ENCODE peak calls at places on chromosome 22, in ten cellular contexts. R is WERI-Rb-1, J is ascending aorta, T is GM10248, L is HCT116, N is PC-9, K is fibroblast of the aortic adventitia, P is left ventricle myocardium inferior, W is dorsolateral prefrontal cortex, Y is PC-3. E is an unnamed sample.

GRCh38 chr22:22843848-22844247 is 43.8 kb upstream of the IGLL5 start:
- DNase-seq in R (no peak), J (no peak), T (no peak), L (no peak), N (no peak), K (no peak), P (no peak), W (no peak), Y (no peak), E (no peak)

GRCh38 chr22:25650834-25651233 is 86.4 kb downstream of the GRK3 start:
- DNase-seq in R (no peak), J (no peak), T (peak), L (no peak), N (no peak), K (no peak), P (no peak), W (no peak), Y (no peak), E (no peak)

GRCh38 chr22:27409299-27409698 is 392.3 kb downstream of the MN1 start:
- DNase-seq in R (no peak), J (no peak), T (no peak), L (no peak), N (no peak), K (peak), P (no peak), W (no peak), Y (no peak), E (no peak)

GRCh38 chr22:39176067-39176621 is 23.7 kb upstream of the CBX7 start:
- DNase-seq in R (no peak), J (no peak), T (no peak), L (no peak), N (peak), K (peak), P (peak), W (no peak), Y (peak), E (peak)

GRCh38 chr22:22111267-22111751 is 128.7 kb upstream of the TOP3B start:
- DNase-seq in R (no peak), J (no peak), T (peak), L (no peak), N (no peak), K (peak), P (no peak), W (no peak), Y (peak), E (peak)

GRCh38 chr22:44888491-44888941 is 121.3 kb downstream of the PHF21B start:
- DNase-seq in R (no peak), J (no peak), T (no peak), L (no peak), N (no peak), K (no peak), P (no peak), W (no peak), Y (no peak), E (no peak)

GRCh38 chr22:19108807-19109197 is 13.4 kb downstream of the DGCR2 start:
- DNase-seq in R (no peak), J (no peak), T (no peak), L (no peak), N (peak), K (no peak), P (no peak), W (no peak), Y (no peak), E (no peak)

GRCh38 chr22:49010086-49010863 is 817.4 kb downstream of the BRD1 start:
- DNase-seq in R (peak), J (no peak), T (no peak), L (no peak), N (no peak), K (no peak), P (no peak), W (no peak), Y (no peak), E (no peak)

GRCh38 chr22:49845666-49846459 is 7.8 kb upstream of the ZBED4 start:
- DNase-seq in R (no peak), J (no peak), T (no peak), L (no peak), N (no peak), K (no peak), P (no peak), W (no peak), Y (no peak), E (no peak)

GRCh38 chr22:29346659-29347058 is 31.2 kb upstream of the RASL10A start:
- DNase-seq in R (peak), J (no peak), T (no peak), L (no peak), N (no peak), K (no peak), P (no peak), W (peak), Y (no peak), E (no peak)

GRCh38 chr22:49933236-49933921 is 14.9 kb downstream of the CRELD2 start:
- DNase-seq in R (peak), J (no peak), T (no peak), L (no peak), N (no peak), K (no peak), P (peak), W (peak), Y (no peak), E (no peak)

GRCh38 chr22:19206287-19206686 is 27.8 kb upstream of the SLC25A1 start:
- DNase-seq in R (no peak), J (no peak), T (no peak), L (no peak), N (no peak), K (no peak), P (no peak), W (no peak), Y (no peak), E (no peak)

GRCh38 chr22:39942433-39943213 is 17.6 kb upstream of the TMA7B start:
- DNase-seq in R (no peak), J (no peak), T (no peak), L (no peak), N (no peak), K (no peak), P (no peak), W (no peak), Y (no peak), E (no peak)

GRCh38 chr22:50201191-50202129 is 649 bp downstream of the SELENOO start:
- DNase-seq in R (no peak), J (no peak), T (no peak), L (no peak), N (no peak), K (no peak), P (no peak), W (no peak), Y (no peak), E (no peak)

GRCh38 chr22:19724927-19725661 is 1.8 kb downstream of the GP1BB start:
- DNase-seq in R (no peak), J (no peak), T (no peak), L (no peak), N (no peak), K (no peak), P (no peak), W (no peak), Y (no peak), E (no peak)

GRCh38 chr22:21726650-21727049 is 8.9 kb downstream of the YPEL1 start:
- DNase-seq in R (peak), J (no peak), T (peak), L (peak), N (no peak), K (no peak), P (no peak), W (peak), Y (peak), E (no peak)

GRCh38 chr22:40541300-40541699 is 95.2 kb downstream of the MRTFA start:
- DNase-seq in R (no peak), J (no peak), T (peak), L (peak), N (no peak), K (no peak), P (no peak), W (no peak), Y (peak), E (no peak)

GRCh38 chr22:45192701-45193187 is 29.0 kb downstream of the NUP50 start:
- DNase-seq in R (peak), J (no peak), T (peak), L (no peak), N (no peak), K (no peak), P (no peak), W (no peak), Y (no peak), E (no peak)

GRCh38 chr22:39264344-39265116 is 19.7 kb upstream of the PDGFB start:
- DNase-seq in R (no peak), J (peak), T (no peak), L (no peak), N (no peak), K (no peak), P (peak), W (peak), Y (no peak), E (no peak)

GRCh38 chr22:44702479-44703219 is 645 bp downstream of the PRR5 start:
- DNase-seq in R (peak), J (no peak), T (no peak), L (no peak), N (peak), K (no peak), P (no peak), W (no peak), Y (peak), E (no peak)

GRCh38 chr22:40182231-40182835 is 4.6 kb downstream of the TNRC6B start:
- DNase-seq in R (peak), J (no peak), T (no peak), L (no peak), N (no peak), K (peak), P (no peak), W (no peak), Y (no peak), E (peak)

GRCh38 chr22:22554324-22555284 is 4.5 kb downstream of the PRAME start:
- DNase-seq in R (no peak), J (no peak), T (peak), L (no peak), N (no peak), K (no peak), P (no peak), W (no peak), Y (no peak), E (no peak)

GRCh38 chr22:21108379-21109115 is 62.8 kb downstream of the LRRC74B start:
- DNase-seq in R (no peak), J (no peak), T (no peak), L (no peak), N (no peak), K (no peak), P (no peak), W (no peak), Y (peak), E (no peak)

GRCh38 chr22:48718818-48719500 is 1108.7 kb downstream of the BRD1 start:
- DNase-seq in R (peak), J (no peak), T (no peak), L (no peak), N (no peak), K (no peak), P (peak), W (no peak), Y (no peak), E (no peak)

GRCh38 chr22:44393066-44393465 is 80.3 kb upstream of the SHISAL1 start:
- DNase-seq in R (peak), J (no peak), T (no peak), L (no peak), N (peak), K (no peak), P (peak), W (no peak), Y (no peak), E (no peak)

GRCh38 chr22:21984793-21985192 is 2.2 kb upstream of the TOP3B start:
- DNase-seq in R (no peak), J (no peak), T (peak), L (peak), N (no peak), K (peak), P (no peak), W (no peak), Y (peak), E (peak)

GRCh38 chr22:26485013-26485412 is 1.3 kb downstream of the SRRD start:
- DNase-seq in R (no peak), J (no peak), T (no peak), L (no peak), N (no peak), K (no peak), P (no peak), W (no peak), Y (no peak), E (no peak)

GRCh38 chr22:50481440-50482106 is at the start of gene ADM2:
- DNase-seq in R (no peak), J (no peak), T (peak), L (no peak), N (no peak), K (peak), P (no peak), W (no peak), Y (no peak), E (no peak)

GRCh38 chr22:48507171-48507570 is 1320.5 kb downstream of the BRD1 start:
- DNase-seq in R (no peak), J (no peak), T (no peak), L (no peak), N (peak), K (no peak), P (no peak), W (no peak), Y (no peak), E (no peak)

GRCh38 chr22:24760708-24761306 is 13.7 kb downstream of the PIWIL3 start:
- DNase-seq in R (no peak), J (no peak), T (no peak), L (no peak), N (no peak), K (no peak), P (no peak), W (no peak), Y (no peak), E (no peak)

GRCh38 chr22:50268655-50269113 is 1.5 kb downstream of the MAPK11 start:
- DNase-seq in R (no peak), J (no peak), T (no peak), L (no peak), N (no peak), K (no peak), P (no peak), W (no peak), Y (no peak), E (no peak)

GRCh38 chr22:20509344-20510047 is 2.1 kb downstream of the MED15 start:
- DNase-seq in R (no peak), J (peak), T (no peak), L (no peak), N (peak), K (peak), P (peak), W (peak), Y (peak), E (peak)

GRCh38 chr22:24751518-24751917 is 23.0 kb downstream of the PIWIL3 start:
- DNase-seq in R (no peak), J (no peak), T (no peak), L (no peak), N (no peak), K (no peak), P (no peak), W (no peak), Y (no peak), E (no peak)

GRCh38 chr22:36333632-36334031 is 54.1 kb downstream of the MYH9 start:
- DNase-seq in R (no peak), J (no peak), T (no peak), L (no peak), N (peak), K (no peak), P (no peak), W (no peak), Y (peak), E (no peak)
- TF ChIP-seq CTCF in R (no peak), J (no peak), T (no peak), L (no peak), N (no peak), K (no peak), P (no peak), W (no peak), Y (no peak), E (no peak)

GRCh38 chr22:31872209-31872608 is 72.1 kb upstream of the YWHAH start:
- DNase-seq in R (peak), J (no peak), T (no peak), L (no peak), N (no peak), K (no peak), P (no peak), W (no peak), Y (no peak), E (no peak)
- TF ChIP-seq CTCF in R (peak), J (no peak), T (no peak), L (peak), N (peak), K (peak), P (peak), W (no peak), Y (no peak), E (peak)

GRCh38 chr22:37752189-37753061 is 55.3 kb upstream of the GCAT start:
- DNase-seq in R (no peak), J (peak), T (no peak), L (peak), N (peak), K (peak), P (peak), W (peak), Y (peak), E (peak)
- TF ChIP-seq CTCF in R (no peak), J (no peak), T (no peak), L (peak), N (no peak), K (peak), P (peak), W (no peak), Y (no peak), E (peak)

GRCh38 chr22:30435674-30436126 is 10.1 kb downstream of the MTFP1 start:
- DNase-seq in R (peak), J (peak), T (no peak), L (peak), N (no peak), K (no peak), P (no peak), W (no peak), Y (no peak), E (no peak)
- TF ChIP-seq CTCF in R (peak), J (no peak), T (peak), L (peak), N (no peak), K (no peak), P (no peak), W (no peak), Y (no peak), E (no peak)